ENCODE peak calls at places on chromosomes 1 and 21, in six cellular contexts. B is progenitor cell of endocrine pancreas; P is left ventricle myocardium inferior; F is colonic mucosa; W is CD4-positive, alpha-beta T cell; R is brain microvascular endothelial cell. N is an unnamed sample.

GRCh38 chr1:245856944-245857531 is 650.0 kb downstream of the SMYD3 start:
- DNase-seq in B (no peak), P (no peak), F (no peak), W (no peak), R (peak; percentile 82), N (no peak)

GRCh38 chr1:225962440-225962975 is 21.5 kb upstream of the LEFTY2 start:
- DNase-seq in B (peak; percentile 56), P (peak; percentile 33), F (peak; percentile 80), W (peak; percentile 46), R (no peak), N (no peak)

GRCh38 chr1:228343211-228343661 is 63.4 kb downstream of the TRIM11 start:
- DNase-seq in B (no peak), P (peak; percentile 2), F (no peak), W (no peak), R (no peak), N (no peak)

GRCh38 chr1:151981178-151981525 is 12.5 kb downstream of the S100A10 start:
- DNase-seq in B (no peak), P (no peak), F (no peak), W (no peak), R (no peak), N (no peak)

GRCh38 chr1:14869197-14869596 is 270.7 kb downstream of the KAZN start:
- DNase-seq in B (no peak), P (no peak), F (no peak), W (no peak), R (no peak), N (no peak)

GRCh38 chr21:32727478-32727727 is 410 bp downstream of the SYNJ1 start:
- DNase-seq in B (peak; percentile 15), P (no peak), F (no peak), W (no peak), R (no peak), N (peak; percentile 47)

GRCh38 chr1:43668956-43669355 is 19.0 kb downstream of the KDM4A start:
- DNase-seq in B (no peak), P (no peak), F (no peak), W (no peak), R (peak; percentile 27), N (no peak)

GRCh38 chr1:183267646-183268431 is 81.8 kb downstream of the LAMC2 start:
- DNase-seq in B (no peak), P (no peak), F (no peak), W (no peak), R (peak; percentile 87), N (no peak)

GRCh38 chr1:201602413-201603265 is 63.7 kb downstream of the NAV1 start:
- DNase-seq in B (no peak), P (no peak), F (no peak), W (no peak), R (peak; percentile 97), N (no peak)

GRCh38 chr1:6343506-6344405 is 49.8 kb downstream of the ACOT7 start:
- DNase-seq in B (peak; percentile 59), P (peak; percentile 62), F (peak; percentile 92), W (no peak), R (peak; percentile 59), N (no peak)

GRCh38 chr1:117244306-117244705 is 33.6 kb upstream of the VTCN1 start:
- DNase-seq in B (no peak), P (no peak), F (no peak), W (no peak), R (no peak), N (no peak)

GRCh38 chr1:26287033-26287711 is 7.3 kb downstream of the SH3BGRL3 start:
- DNase-seq in B (no peak), P (peak; percentile 67), F (peak; percentile 53), W (peak; percentile 80), R (no peak), N (peak; percentile 83)

GRCh38 chr1:82972841-82973553 is 1025.9 kb downstream of the TTLL7 start:
- DNase-seq in B (no peak), P (no peak), F (no peak), W (no peak), R (no peak), N (no peak)

GRCh38 chr1:213055087-213055591 is 4.1 kb downstream of the RPS6KC1 start:
- DNase-seq in B (no peak), P (no peak), F (no peak), W (no peak), R (no peak), N (no peak)

GRCh38 chr1:167563579-167564246 is 10.2 kb upstream of the CREG1 start:
- DNase-seq in B (no peak), P (no peak), F (no peak), W (no peak), R (no peak), N (peak; percentile 87)

GRCh38 chr1:206703647-206704046 is 18.9 kb downstream of the MAPKAPK2 start:
- DNase-seq in B (no peak), P (no peak), F (no peak), W (peak; percentile 32), R (no peak), N (no peak)

GRCh38 chr1:77541162-77541545 is 141.3 kb downstream of the ZZZ3 start:
- DNase-seq in B (no peak), P (no peak), F (no peak), W (no peak), R (no peak), N (no peak)

GRCh38 chr1:244583358-244583757 is 69.6 kb upstream of the DESI2 start:
- DNase-seq in B (no peak), P (no peak), F (no peak), W (no peak), R (no peak), N (no peak)
- TF ChIP-seq CTCF in B (no peak), P (no peak), F (no peak), W (no peak), R (no peak), N (no peak)

GRCh38 chr1:58782308-58783089 is 1.3 kb downstream of the JUN start:
- DNase-seq in B (peak; percentile 33), P (peak; percentile 56), F (peak; percentile 61), W (peak; percentile 59), R (no peak), N (peak; percentile 59)

GRCh38 chr1:58780586-58781452 is 3.0 kb downstream of the JUN start:
- DNase-seq in B (no peak), P (no peak), F (peak; percentile 28), W (no peak), R (no peak), N (no peak)

GRCh38 chr1:58779837-58780585 is 3.8 kb downstream of the JUN start:
- DNase-seq in B (no peak), P (peak; percentile 15), F (peak; percentile 77), W (no peak), R (peak; percentile 63), N (no peak)

GRCh38 chr1:58783090-58783992 is 506 bp downstream of the JUN start:
- DNase-seq in B (peak; percentile 41), P (peak; percentile 50), F (peak; percentile 53), W (peak; percentile 40), R (peak; percentile 53), N (peak; percentile 49)

DNA sequence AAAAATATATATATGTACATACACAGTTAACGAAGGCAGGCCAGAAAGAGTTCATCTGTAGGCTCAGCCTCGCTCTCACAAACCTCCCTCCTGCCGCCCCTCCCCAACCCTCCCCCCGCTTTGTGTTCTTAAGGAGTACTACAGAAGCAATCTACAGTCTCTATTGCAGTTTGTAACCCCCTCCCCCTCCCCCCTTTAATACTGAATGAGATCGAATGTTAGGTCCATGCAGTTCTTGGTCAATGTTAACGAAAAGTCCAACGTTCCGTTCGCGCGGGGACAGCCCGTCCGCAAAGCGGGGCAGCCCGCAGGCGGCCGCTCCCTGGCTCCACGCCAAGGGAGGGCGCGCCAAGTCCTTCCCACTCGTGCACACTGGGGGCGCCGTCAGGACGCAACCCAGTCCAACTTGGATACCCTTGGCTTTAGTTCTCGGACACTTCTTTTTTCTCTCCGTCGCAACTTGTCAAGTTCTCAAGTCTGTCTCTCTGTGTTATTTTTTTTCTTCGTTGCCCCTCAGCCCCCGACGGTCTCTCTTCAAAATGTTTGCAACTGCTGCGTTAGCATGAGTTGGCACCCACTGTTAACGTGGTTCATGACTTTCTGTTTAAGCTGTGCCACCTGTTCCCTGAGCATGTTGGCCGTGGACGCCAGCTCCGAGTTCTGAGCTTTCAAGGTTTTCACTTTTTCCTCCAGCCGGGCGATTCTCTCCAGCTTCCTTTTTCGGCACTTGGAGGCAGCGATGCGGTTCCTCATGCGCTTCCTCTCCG is 2.1 kb downstream of the JUN start:
- DNase-seq in B (peak; percentile 38), P (peak; percentile 76), F (peak; percentile 72), W (peak; percentile 25), R (no peak), N (peak; percentile 48)
- TF ChIP-seq CTCF in B (peak; percentile 55), P (peak; percentile 67), F (peak; percentile 25), W (peak; percentile 43), R (peak; percentile 60), N (peak; percentile 36)

GRCh38 chr21:44487831-44488230 is 32.5 kb downstream of the LRRC3 start:
- DNase-seq in B (no peak), P (no peak), F (no peak), W (no peak), R (peak; percentile 36), N (no peak)
- TF ChIP-seq CTCF in B (peak; percentile 45), P (peak; percentile 44), F (peak; percentile 35), W (peak; percentile 15), R (peak; percentile 71), N (peak; percentile 43)

DNA sequence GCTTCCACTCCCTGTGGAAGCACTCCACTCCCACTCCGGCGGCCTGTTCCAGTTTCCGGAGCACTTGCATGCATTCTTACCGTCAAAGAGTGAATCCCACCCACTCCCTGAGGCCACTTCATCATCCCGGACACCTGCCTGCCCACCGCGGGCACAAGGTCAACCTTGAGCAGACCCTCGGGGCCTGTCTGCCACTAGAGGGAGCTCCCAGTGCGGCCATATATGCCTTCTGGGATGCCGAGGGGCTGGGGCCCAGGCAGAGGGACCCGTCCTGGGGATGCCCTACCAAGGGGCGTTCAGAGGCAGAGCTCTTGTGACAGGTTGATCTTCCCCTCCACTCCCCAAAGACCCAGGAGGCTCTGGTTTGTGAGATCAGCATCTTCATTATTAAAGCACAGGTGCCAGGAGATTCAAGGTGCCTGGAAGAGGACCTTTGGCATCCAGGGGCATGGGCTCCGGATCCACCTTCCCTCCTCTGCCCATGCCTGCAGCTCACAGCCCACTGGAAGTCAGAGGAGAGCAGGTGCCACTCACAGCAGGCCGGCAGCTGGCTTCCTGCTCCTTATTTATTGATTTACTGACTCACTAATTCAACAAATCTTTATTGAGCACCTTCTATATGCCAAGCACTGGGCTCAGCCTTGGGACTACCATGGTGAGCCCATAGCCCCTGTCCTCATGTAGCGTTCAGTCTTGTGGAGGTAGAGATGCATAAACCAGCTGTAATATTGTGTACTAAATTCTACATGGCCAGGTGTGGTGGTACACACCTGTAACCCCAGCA is 47.3 kb downstream of the UBIAD1 start:
- DNase-seq in B (peak; percentile 37), P (no peak), F (peak; percentile 20), W (peak; percentile 18), R (no peak), N (no peak)
- TF ChIP-seq CTCF in B (peak; percentile 79), P (peak; percentile 59), F (peak; percentile 33), W (peak; percentile 67), R (peak; percentile 72), N (peak; percentile 41)

GRCh38 chr1:229693124-229693523 is 67.1 kb downstream of the URB2 start:
- DNase-seq in B (no peak), P (no peak), F (no peak), W (no peak), R (no peak), N (no peak)
- TF ChIP-seq CTCF in B (no peak), P (no peak), F (no peak), W (no peak), R (no peak), N (no peak)

GRCh38 chr1:168610111-168610510 is 33.7 kb downstream of the XCL1 start:
- DNase-seq in B (no peak), P (no peak), F (no peak), W (no peak), R (no peak), N (no peak)
- TF ChIP-seq CTCF in B (no peak), P (no peak), F (no peak), W (no peak), R (peak; percentile 16), N (no peak)

GRCh38 chr1:8468751-8469150 is 150.8 kb downstream of the SLC45A1 start:
- DNase-seq in B (no peak), P (no peak), F (no peak), W (no peak), R (no peak), N (no peak)
- TF ChIP-seq CTCF in B (no peak), P (no peak), F (no peak), W (no peak), R (no peak), N (no peak)

N was measured in CD14-positive monocyte.